ENCODE peak calls at places on chromosome 3, in five cellular contexts. I, J, R, K and V are unnamed samples. For H3K4me1, the result is how much of the 10 kb centered on the place peaks cover.

GRCh38 chr3:12998648-12999047 is 74.6 kb downstream of the IQSEC1 start:
- DNase-seq in I (no peak), J (no peak), R (no peak), K (no peak), V (no peak)

GRCh38 chr3:32176989-32177701 is 61.3 kb upstream of the CMTM8 start:
- DNase-seq in I (peak), J (peak), R (peak), K (peak), V (peak)

GRCh38 chr3:187873843-187874242 is 128.6 kb upstream of the BCL6 start:
- DNase-seq in I (no peak), J (no peak), R (no peak), K (no peak), V (no peak)

GRCh38 chr3:113496924-113497323 is 18.0 kb downstream of the SPICE1 start:
- DNase-seq in I (no peak), J (peak), R (peak), K (no peak), V (no peak)

GRCh38 chr3:44805960-44806359 is 44.4 kb downstream of the KIF15 start:
- DNase-seq in I (peak), J (no peak), R (no peak), K (no peak), V (no peak)

GRCh38 chr3:103685940-103686339 is 1251.1 kb downstream of the ZPLD1 start:
- DNase-seq in I (no peak), J (no peak), R (no peak), K (no peak), V (no peak)

GRCh38 chr3:172148269-172148668 is 108.9 kb downstream of the FNDC3B start:
- DNase-seq in I (no peak), J (no peak), R (peak), K (peak), V (no peak)

GRCh38 chr3:187319699-187320302 is 28.3 kb upstream of the MASP1 start:
- DNase-seq in I (peak), J (peak), R (peak), K (peak), V (peak)

GRCh38 chr3:63429905-63430304 is 151.8 kb downstream of the SYNPR start:
- DNase-seq in I (no peak), J (no peak), R (no peak), K (no peak), V (no peak)

DNA sequence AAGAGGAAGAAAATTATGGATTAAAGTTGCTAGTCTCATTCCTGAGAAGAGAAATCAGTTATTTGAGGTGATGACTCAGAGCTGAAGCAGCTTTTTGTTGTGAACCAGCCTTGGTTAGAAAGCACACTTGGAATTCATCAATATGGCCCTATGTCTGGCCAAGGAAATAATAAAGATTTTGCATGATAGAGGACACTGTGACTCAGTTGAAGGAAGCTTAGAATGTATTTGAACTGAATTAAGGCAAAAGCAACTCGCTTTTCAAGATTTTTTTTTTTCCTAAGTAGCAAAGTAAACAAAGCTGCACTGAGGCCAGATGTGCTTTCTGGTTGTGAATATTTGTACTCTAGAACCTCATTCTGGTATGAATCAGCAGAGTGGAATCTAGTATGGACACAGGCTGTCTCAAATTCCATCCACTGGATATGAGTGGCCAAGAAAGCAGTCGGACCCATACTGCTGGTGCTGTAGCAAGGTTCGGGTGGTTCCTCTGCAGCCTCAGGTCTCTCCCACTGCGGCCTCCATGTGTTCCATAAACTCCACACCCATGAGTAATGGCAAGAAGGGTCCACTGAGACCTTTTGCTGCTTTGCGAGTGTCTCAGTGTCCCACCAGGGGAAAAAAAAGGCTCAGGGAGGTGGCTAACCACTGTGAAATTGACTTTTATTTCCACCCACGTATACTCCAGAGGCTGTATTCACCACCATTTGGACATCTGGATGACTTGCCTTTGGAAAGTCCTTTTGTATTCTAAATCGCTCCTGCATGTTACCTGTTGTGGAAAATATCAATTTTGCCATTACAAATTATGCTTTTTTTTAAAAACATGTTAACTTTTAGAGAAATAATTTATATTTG is 53.1 kb downstream of the TGFBR2 start:
- DNase-seq in I (peak), J (peak), R (peak), K (peak), V (no peak)
- H3K4me3 ChIP-seq in I (no peak), J (peak), R (peak), K (peak), V (no peak)

DNA sequence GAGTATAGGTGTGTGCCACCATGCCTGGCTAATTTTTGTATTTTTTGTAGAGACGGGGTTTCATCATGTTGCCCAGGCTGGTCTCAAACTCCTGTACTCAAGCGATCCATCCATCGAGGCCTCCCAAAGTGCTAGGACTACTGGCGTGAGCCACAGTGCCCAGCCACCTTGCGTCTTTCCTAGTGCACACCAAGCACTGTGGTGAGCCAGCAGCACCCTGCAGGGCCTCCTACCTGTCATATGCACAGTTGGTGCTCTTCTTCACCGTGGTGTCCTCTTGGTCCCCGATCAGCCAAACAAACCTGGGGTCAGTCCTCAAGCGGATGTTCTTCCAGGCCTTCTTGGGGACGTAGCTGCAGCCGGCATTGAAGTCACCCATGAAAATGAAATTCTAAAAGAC is 13.2 kb downstream of the DNASE1L3 start:
- DNase-seq in I (no peak), J (no peak), R (no peak), K (no peak), V (no peak)
- H3K4me1 ChIP-seq in I (under half), J (under half), R (under half), K (under half), V (under half)

GRCh38 chr3:61915296-61915695 is 353.9 kb downstream of the PTPRG start:
- DNase-seq in I (no peak), J (no peak), R (no peak), K (no peak), V (no peak)
- H3K27ac ChIP-seq in I (no peak), J (no peak), R (no peak), K (no peak), V (no peak)

GRCh38 chr3:71585126-71585525 is 1.6 kb upstream of the FOXP1 start:
- DNase-seq in I (no peak), J (peak), R (peak), K (no peak), V (no peak)
- H3K4me3 ChIP-seq in I (no peak), J (peak), R (peak), K (peak), V (no peak)